ENCODE peak calls at places on chromosome 10, in six cellular contexts. Y, Z, I, M, N and G are unnamed samples. For H3K9me3, the result is how much of the 10 kb centered on the place peaks cover.

GRCh38 chr10:964321-964987 is 23.8 kb upstream of the GTPBP4 start:
- DNase-seq in Y (peak), Z (no peak), I (no peak), M (no peak), N (peak), G (no peak)

GRCh38 chr10:76411719-76412435 is 980.5 kb downstream of the LRMDA start:
- DNase-seq in Y (no peak), Z (no peak), I (no peak), M (no peak), N (peak), G (no peak)

GRCh38 chr10:93152136-93152535 is 78.4 kb downstream of the CYP26A1 start:
- DNase-seq in Y (peak), Z (no peak), I (no peak), M (no peak), N (peak), G (no peak)

GRCh38 chr10:91287912-91288311 is 67.4 kb downstream of the PCGF5 start:
- DNase-seq in Y (no peak), Z (no peak), I (no peak), M (no peak), N (no peak), G (no peak)

GRCh38 chr10:120593693-120594092 is 136.7 kb downstream of the PLPP4 start:
- DNase-seq in Y (no peak), Z (no peak), I (no peak), M (no peak), N (no peak), G (peak)

GRCh38 chr10:47379445-47379785 is 4.7 kb downstream of the ZNF488 start:
- DNase-seq in Y (no peak), Z (no peak), I (no peak), M (no peak), N (no peak), G (no peak)

GRCh38 chr10:118412918-118413317 is 70.8 kb upstream of the FAM204A start:
- DNase-seq in Y (no peak), Z (no peak), I (no peak), M (no peak), N (no peak), G (no peak)

GRCh38 chr10:119237722-119238436 is 30.5 kb downstream of the GRK5 start:
- DNase-seq in Y (no peak), Z (no peak), I (no peak), M (no peak), N (no peak), G (no peak)

GRCh38 chr10:29386347-29386999 is 97.6 kb downstream of the LYZL1 start:
- DNase-seq in Y (peak), Z (peak), I (no peak), M (no peak), N (peak), G (peak)

GRCh38 chr10:33227489-33227888 is 107.0 kb downstream of the NRP1 start:
- DNase-seq in Y (peak), Z (no peak), I (no peak), M (no peak), N (no peak), G (no peak)

GRCh38 chr10:34996843-34997242 is 93.3 kb downstream of the CUL2 start:
- DNase-seq in Y (no peak), Z (no peak), I (no peak), M (no peak), N (peak), G (no peak)

GRCh38 chr10:46079831-46080585 is 33.9 kb upstream of the MSMB start:
- DNase-seq in Y (no peak), Z (no peak), I (no peak), M (no peak), N (no peak), G (no peak)

GRCh38 chr10:7890802-7891201 is 72.5 kb downstream of the TAF3 start:
- DNase-seq in Y (no peak), Z (no peak), I (no peak), M (no peak), N (no peak), G (no peak)

GRCh38 chr10:60148266-60148840 is 241.3 kb downstream of the ANK3 start:
- DNase-seq in Y (peak), Z (no peak), I (no peak), M (no peak), N (peak), G (no peak)

GRCh38 chr10:5260828-5261227 is 64.2 kb downstream of the AKR1C4 start:
- DNase-seq in Y (no peak), Z (no peak), I (no peak), M (no peak), N (no peak), G (no peak)

GRCh38 chr10:101134299-101135127 is 3.4 kb downstream of the TLX1 start:
- DNase-seq in Y (no peak), Z (no peak), I (no peak), M (no peak), N (no peak), G (no peak)

GRCh38 chr10:123642293-123642692 is 23.9 kb upstream of the GPR26 start:
- DNase-seq in Y (peak), Z (no peak), I (no peak), M (no peak), N (no peak), G (no peak)

GRCh38 chr10:123642697-123643096 is 23.5 kb upstream of the GPR26 start:
- DNase-seq in Y (no peak), Z (no peak), I (no peak), M (no peak), N (no peak), G (no peak)

GRCh38 chr10:123639131-123639530 is 27.0 kb upstream of the GPR26 start:
- DNase-seq in Y (no peak), Z (no peak), I (no peak), M (no peak), N (no peak), G (no peak)

GRCh38 chr10:123637326-123637880 is 28.8 kb upstream of the GPR26 start:
- DNase-seq in Y (peak), Z (no peak), I (no peak), M (no peak), N (no peak), G (no peak)

DNA sequence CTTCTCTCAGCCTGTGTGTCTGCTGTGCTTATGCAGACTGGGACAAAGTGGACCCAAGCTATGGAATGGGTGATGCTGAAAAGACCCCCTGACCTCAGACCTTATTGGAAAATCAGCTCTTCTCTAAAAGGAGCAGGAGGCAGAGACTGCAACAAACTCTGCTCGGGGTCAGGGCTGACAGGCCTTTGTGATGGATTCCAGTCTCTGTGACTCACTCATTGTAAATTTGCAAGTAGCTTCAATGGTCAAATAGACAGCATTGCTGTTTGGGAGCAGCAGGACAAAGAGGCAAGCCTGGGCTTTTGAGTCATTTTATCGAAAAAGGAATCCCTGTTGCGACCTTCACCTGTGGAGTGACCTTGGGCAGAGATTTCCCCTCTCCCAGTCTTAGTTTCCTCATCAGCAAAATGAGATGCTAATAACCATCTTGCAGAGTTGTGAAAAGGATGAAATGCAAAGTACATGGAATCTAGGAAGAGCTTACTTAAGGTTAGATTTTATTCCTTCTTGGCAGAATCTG is 26.1 kb upstream of the GPR26 start:
- DNase-seq in Y (peak), Z (no peak), I (no peak), M (no peak), N (no peak), G (no peak)
- H3K9me3 ChIP-seq in Y (under half), Z (under half), I (under half), M (under half), N (under half), G (under half)

DNA sequence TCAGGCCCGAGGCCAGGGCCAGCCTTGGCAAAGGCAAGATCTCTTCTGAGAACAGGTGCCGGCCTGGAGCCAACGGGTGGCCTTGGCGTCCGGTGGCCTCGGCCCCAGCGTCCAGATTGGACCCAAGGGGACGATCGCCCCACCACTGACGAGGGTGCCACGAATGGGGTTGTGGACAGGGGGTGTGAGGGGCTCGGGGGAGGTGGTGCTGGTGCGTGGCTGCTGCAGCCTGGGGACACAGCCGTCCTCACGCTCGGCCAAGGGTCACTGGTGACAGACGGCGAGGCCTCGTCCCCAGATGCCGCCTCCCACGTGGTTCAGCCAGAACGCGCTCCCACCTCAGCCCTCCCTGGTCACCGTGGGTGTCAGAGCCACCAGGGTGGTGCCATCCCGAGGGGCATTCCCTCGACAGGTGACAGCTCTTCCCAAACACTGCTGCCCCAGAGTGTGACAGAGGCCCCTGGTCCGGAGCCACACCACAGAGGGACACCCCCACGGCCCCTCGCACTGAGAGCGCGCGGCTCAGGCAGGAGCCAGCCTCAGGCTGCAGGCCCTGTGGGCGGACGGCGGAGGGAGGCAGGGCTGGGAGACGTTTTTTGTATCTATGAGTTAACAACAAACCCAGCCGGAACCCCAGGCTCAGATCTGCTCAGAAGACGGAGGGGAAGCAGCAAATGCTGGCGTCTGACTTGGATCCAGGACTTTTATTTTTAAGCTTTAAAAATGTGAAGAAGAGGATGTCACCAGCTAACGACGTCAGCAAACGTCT is 18.5 kb upstream of the CFAP46 start:
- DNase-seq in Y (no peak), Z (no peak), I (no peak), M (no peak), N (no peak), G (no peak)
- H3K9me3 ChIP-seq in Y (under half), Z (under half), I (under half), M (under half), N (under half), G (under half)

GRCh38 chr10:87803328-87803727 is 14.7 kb downstream of the ATAD1 start:
- DNase-seq in Y (no peak), Z (no peak), I (no peak), M (no peak), N (no peak), G (no peak)
- H3K9me3 ChIP-seq in Y (under half), Z (under half), I (under half), M (under half), N (under half), G (under half)

GRCh38 chr10:11499425-11500071 is 111.9 kb downstream of the USP6NL start:
- DNase-seq in Y (no peak), Z (no peak), I (no peak), M (no peak), N (no peak), G (no peak)

GRCh38 chr10:11498399-11498798 is 113.1 kb downstream of the USP6NL start:
- DNase-seq in Y (no peak), Z (no peak), I (no peak), M (no peak), N (no peak), G (no peak)

GRCh38 chr10:11505636-11506035 is 105.8 kb downstream of the USP6NL start:
- DNase-seq in Y (no peak), Z (no peak), I (no peak), M (no peak), N (no peak), G (no peak)

GRCh38 chr10:11504566-11505285 is 106.7 kb downstream of the USP6NL start:
- DNase-seq in Y (no peak), Z (no peak), I (no peak), M (no peak), N (no peak), G (no peak)

DNA sequence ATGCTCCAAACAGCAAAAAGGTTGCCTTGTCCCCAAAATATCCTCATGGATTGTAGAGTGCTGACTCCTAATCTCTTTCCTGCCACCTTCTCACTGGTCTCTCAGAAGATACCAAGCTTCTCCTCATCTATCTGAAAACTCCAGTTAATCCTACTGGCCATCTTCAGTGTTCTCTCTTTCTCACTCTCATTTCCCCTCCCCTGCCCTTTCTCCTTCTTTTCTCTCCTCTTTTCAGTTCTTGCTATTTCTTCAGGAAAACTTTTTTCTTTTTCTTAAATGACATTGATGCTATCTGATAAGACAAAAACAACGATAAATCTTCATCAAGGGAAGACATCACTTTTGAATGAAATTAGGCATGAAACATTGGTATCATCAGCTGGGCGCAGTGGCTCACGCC is 109.8 kb downstream of the USP6NL start:
- DNase-seq in Y (no peak), Z (no peak), I (no peak), M (no peak), N (no peak), G (no peak)
- H3K9me3 ChIP-seq in Y (under half), Z (under half), I (under half), M (under half), N (under half), G (under half)

GRCh38 chr10:130902471-130902870 is 409.1 kb downstream of the TCERG1L start:
- DNase-seq in Y (no peak), Z (no peak), I (no peak), M (no peak), N (no peak), G (no peak)

GRCh38 chr10:130898381-130898780 is 413.1 kb downstream of the TCERG1L start:
- DNase-seq in Y (no peak), Z (no peak), I (no peak), M (no peak), N (no peak), G (no peak)

GRCh38 chr10:130901311-130902165 is 410.0 kb downstream of the TCERG1L start:
- DNase-seq in Y (no peak), Z (no peak), I (no peak), M (no peak), N (no peak), G (no peak)

GRCh38 chr10:130899856-130900255 is 411.7 kb downstream of the TCERG1L start:
- DNase-seq in Y (no peak), Z (no peak), I (no peak), M (no peak), N (no peak), G (no peak)

DNA sequence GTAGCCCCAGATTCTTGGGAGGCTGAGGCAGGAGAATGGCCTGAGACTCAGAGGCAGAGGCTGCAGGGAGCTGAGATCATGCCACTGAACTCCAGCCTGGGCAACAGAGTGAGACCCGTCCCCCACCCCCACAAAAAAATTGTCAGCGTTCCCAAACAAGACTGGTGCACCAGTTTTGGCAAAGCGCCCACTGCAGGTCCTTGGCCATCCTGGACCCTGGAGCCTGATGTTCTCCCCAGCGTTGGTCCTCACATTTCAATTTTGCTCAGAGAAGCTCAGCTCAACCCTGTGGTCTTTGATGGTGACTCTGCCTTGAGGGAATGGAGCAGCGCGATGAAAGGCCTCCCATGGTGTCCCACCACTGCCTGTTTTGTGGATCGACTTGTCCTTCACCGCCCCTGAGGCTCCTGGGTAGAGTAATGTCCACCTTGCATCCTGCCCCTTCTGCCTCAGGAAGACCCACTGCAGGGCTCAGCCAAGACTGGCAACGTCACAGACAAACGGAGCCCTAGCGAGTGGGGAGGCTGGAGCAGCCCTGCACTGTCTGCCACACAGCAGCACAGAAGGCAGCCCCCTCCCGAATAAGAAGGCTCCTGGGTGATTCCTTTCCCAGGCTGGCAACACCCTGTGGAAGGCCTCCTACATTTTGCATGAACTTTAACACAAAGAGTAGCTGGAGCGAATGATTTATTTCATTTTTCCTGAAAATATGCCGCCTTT is 410.9 kb downstream of the TCERG1L start:
- DNase-seq in Y (no peak), Z (no peak), I (no peak), M (no peak), N (no peak), G (no peak)
- H3K9me3 ChIP-seq in Y (under half), Z (under half), I (under half), M (under half), N (under half), G (under half)

DNA sequence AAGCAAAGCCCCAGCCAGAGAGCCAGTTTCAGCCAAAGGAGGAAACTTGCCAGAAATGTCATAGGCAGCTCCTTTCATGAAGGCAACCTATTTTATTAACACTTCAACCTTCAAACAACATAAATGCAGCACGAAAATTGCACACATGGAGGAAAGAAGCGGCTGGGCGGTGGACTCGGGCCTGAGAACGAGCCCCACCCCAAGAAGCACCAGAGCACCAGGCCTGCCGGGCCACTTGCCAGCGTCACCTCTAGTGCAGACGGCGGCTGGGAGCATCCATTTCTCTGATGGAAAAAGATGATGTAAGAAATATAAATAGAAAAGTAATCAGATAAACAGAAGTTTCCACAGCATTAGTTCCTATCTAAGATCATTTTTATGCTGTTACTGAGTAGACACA is 100.0 kb downstream of the TCERG1L start:
- DNase-seq in Y (no peak), Z (no peak), I (no peak), M (no peak), N (no peak), G (no peak)
- H3K9me3 ChIP-seq in Y (under half), Z (under half), I (under half), M (under half), N (under half), G (under half)

DNA sequence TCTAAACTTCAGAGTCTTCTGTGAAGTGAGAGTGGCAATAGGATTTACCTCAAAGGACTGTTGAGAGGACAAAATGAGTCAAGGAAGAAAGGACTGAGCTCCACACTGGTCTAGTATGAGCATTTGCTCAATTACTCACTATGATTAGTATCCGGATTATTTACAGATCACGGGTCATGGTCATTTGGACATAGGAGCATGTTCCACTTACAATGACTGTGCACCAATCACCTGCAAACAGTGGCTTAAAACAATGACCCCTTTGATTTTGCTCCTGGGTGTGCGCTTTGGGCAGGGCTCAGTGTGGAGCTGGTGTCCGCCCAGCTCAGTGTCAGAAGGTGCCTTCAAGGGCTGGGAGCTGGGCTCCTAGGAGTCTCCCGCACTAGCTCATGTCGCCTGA is 225.4 kb downstream of the TCERG1L start:
- DNase-seq in Y (peak), Z (no peak), I (no peak), M (no peak), N (no peak), G (no peak)
- H3K9me3 ChIP-seq in Y (under half), Z (under half), I (under half), M (under half), N (under half), G (under half)

DNA sequence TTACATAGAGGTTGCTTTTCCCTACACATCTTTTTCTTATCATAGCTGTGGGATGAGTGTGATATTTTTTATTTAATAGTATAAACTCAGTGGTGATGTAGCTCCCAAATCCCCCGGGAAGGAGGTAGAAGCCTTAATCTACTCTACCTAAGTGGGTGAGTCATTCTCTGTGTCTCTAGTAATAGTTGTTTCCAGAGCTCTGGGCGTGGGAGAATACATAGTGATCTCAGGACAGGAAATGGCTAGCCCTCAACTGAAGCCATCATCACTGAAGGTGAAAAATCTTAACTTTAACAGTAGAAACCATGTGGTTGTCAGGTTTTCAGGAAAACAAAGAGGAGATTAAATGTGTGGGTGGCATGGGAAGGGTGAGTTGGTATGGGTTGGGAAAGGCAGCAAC is 278.4 kb downstream of the ANKRD30A start:
- DNase-seq in Y (peak), Z (no peak), I (no peak), M (no peak), N (no peak), G (no peak)
- H3K9me3 ChIP-seq in Y (under half), Z (under half), I (half or more), M (under half), N (under half), G (under half)

DNA sequence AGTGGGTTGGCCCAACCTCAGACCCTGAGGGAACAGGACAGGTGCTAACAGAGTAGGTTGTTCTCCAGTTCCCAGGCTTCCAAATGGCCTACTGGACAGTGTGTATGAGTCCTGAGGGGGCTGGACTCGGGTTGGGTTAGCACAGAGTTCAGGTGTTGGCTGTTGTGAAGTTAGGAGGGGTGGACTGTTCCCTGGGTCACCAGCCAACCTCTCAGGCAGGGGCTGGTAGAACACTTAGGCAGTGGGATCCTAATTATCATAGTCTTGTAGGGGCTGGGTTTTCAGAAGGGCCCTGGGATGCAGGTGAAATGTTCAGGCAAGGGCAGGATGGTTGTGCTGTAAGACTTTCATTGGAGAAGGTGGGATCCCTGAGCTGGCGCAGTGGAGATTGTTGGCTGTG is 293.0 kb downstream of the ZWINT start:
- DNase-seq in Y (no peak), Z (no peak), I (no peak), M (no peak), N (no peak), G (no peak)
- H3K9me3 ChIP-seq in Y (under half), Z (under half), I (under half), M (under half), N (under half), G (under half)